ENCODE peak calls at places on chromosome 14, in nine cellular contexts. L is stimulated activated CD4-positive, alpha-beta T cell treated with anti-CD3 and anti-CD28 coated beads, Interleukin-2, amount 100 ng/mL, for 48 hours; X is ELR; J is caudate nucleus; A is stimulated activated naive B cell treated with anti-CD40 and anti-IgM and Interleukin-4, amounts not matched to agents 10 μg/mL and 1 μg/mL and 100 μg/mL, for 72 hours; H is neural crest cell; O is stimulated activated CD8-positive, alpha-beta memory T cell treated with anti-CD3 and anti-CD28 coated beads, Interleukin-15, amount 100 ng/mL, for 24 hours; C is NT2/D1; S is osteocyte. U is an unnamed sample.

GRCh38 chr14:76870146-76870545 is 43.9 kb downstream of the LRRC74A start:
- DNase-seq in L (no peak), X (peak), J (no peak), A (no peak), H (no peak), O (no peak), C (no peak), S (no peak), U (peak)

GRCh38 chr14:51035611-51036192 is 59.2 kb downstream of the TRIM9 start:
- DNase-seq in L (no peak), X (peak), J (no peak), A (no peak), H (no peak), O (no peak), C (no peak), S (no peak), U (no peak)

GRCh38 chr14:37695836-37696235 is 100.4 kb downstream of the TTC6 start:
- DNase-seq in L (no peak), X (no peak), J (no peak), A (no peak), H (no peak), O (no peak), C (no peak), S (no peak), U (no peak)

GRCh38 chr14:92984082-92984788 is 61.3 kb downstream of the CHGA start:
- DNase-seq in L (no peak), X (no peak), J (no peak), A (no peak), H (no peak), O (no peak), C (no peak), S (no peak), U (no peak)

GRCh38 chr14:35632276-35633071 is 98.5 kb downstream of the INSM2 start:
- DNase-seq in L (no peak), X (no peak), J (no peak), A (no peak), H (no peak), O (no peak), C (no peak), S (no peak), U (no peak)

GRCh38 chr14:91056361-91056760 is 4.1 kb downstream of the RPS6KA5 start:
- DNase-seq in L (no peak), X (no peak), J (no peak), A (no peak), H (no peak), O (no peak), C (no peak), S (no peak), U (no peak)

GRCh38 chr14:34956906-34957305 is 25.9 kb upstream of the SRP54 start:
- DNase-seq in L (no peak), X (no peak), J (no peak), A (no peak), H (no peak), O (no peak), C (no peak), S (no peak), U (no peak)

GRCh38 chr14:21860172-21860571 is 186.6 kb upstream of the OR4E1 start:
- DNase-seq in L (peak), X (peak), J (no peak), A (no peak), H (no peak), O (no peak), C (peak), S (no peak), U (peak)

GRCh38 chr14:91281346-91281745 is 36.8 kb upstream of the GPR68 start:
- DNase-seq in L (no peak), X (peak), J (peak), A (no peak), H (no peak), O (no peak), C (no peak), S (no peak), U (no peak)

GRCh38 chr14:56197150-56197549 is 78.9 kb downstream of the PELI2 start:
- DNase-seq in L (no peak), X (no peak), J (no peak), A (no peak), H (no peak), O (no peak), C (no peak), S (peak), U (no peak)

GRCh38 chr14:22420598-22421186 is 168.3 kb downstream of the DAD1 start:
- DNase-seq in L (no peak), X (no peak), J (no peak), A (no peak), H (no peak), O (no peak), C (no peak), S (no peak), U (no peak)

GRCh38 chr14:90850487-90850886 is 34.3 kb upstream of the TTC7B start:
- DNase-seq in L (no peak), X (peak), J (no peak), A (no peak), H (no peak), O (no peak), C (peak), S (no peak), U (no peak)

U was measured in NAMALWA.